ENCODE peak calls at places on chromosome 10, in ten cellular contexts. V is tibial artery, S is osteoblast, P is heart left ventricle, F is fibroblast of the aortic adventitia, C is RWPE2, A is AG04450, W is IMR-90, Y is cardiac fibroblast, U is sigmoid colon. G is an unnamed sample.

GRCh38 chr10:71796749-71797405 is 23.6 kb upstream of the VSIR start:
- DNase-seq in V (no peak), S (peak), P (peak), F (no peak), C (peak), A (no peak), W (no peak), Y (no peak), U (no peak), G (no peak)

GRCh38 chr10:102918817-102919236 is 733 bp downstream of the CNNM2 start:
- DNase-seq in V (no peak), S (peak), P (no peak), F (no peak), C (no peak), A (no peak), W (no peak), Y (no peak), U (no peak), G (no peak)

GRCh38 chr10:75395171-75395954 is 6.2 kb downstream of the ZNF503 start:
- DNase-seq in V (peak), S (peak), P (peak), F (peak), C (no peak), A (no peak), W (peak), Y (peak), U (no peak), G (peak)

GRCh38 chr10:30093303-30093967 is 34.0 kb upstream of the JCAD start:
- DNase-seq in V (no peak), S (no peak), P (no peak), F (no peak), C (no peak), A (no peak), W (no peak), Y (no peak), U (no peak), G (no peak)

GRCh38 chr10:44977287-44978212 is 1.1 kb downstream of the DEPP1 start:
- DNase-seq in V (peak), S (peak), P (peak), F (no peak), C (no peak), A (no peak), W (no peak), Y (peak), U (peak), G (no peak)

GRCh38 chr10:29204119-29204518 is 84.8 kb upstream of the LYZL1 start:
- DNase-seq in V (no peak), S (no peak), P (no peak), F (no peak), C (no peak), A (no peak), W (no peak), Y (no peak), U (no peak), G (no peak)

GRCh38 chr10:2145486-2145885 is 408.2 kb upstream of the ADARB2 start:
- DNase-seq in V (no peak), S (no peak), P (no peak), F (no peak), C (no peak), A (no peak), W (no peak), Y (no peak), U (no peak), G (no peak)

GRCh38 chr10:94115725-94116124 is 122.0 kb downstream of the PLCE1 start:
- DNase-seq in V (no peak), S (peak), P (no peak), F (no peak), C (peak), A (no peak), W (peak), Y (no peak), U (no peak), G (no peak)

GRCh38 chr10:91975438-91975837 is 51.9 kb downstream of the BTAF1 start:
- DNase-seq in V (no peak), S (no peak), P (no peak), F (no peak), C (no peak), A (no peak), W (no peak), Y (no peak), U (no peak), G (no peak)

GRCh38 chr10:19294233-19294632 is 245.6 kb downstream of the MALRD1 start:
- DNase-seq in V (no peak), S (no peak), P (no peak), F (no peak), C (no peak), A (no peak), W (no peak), Y (no peak), U (no peak), G (no peak)
- H3K4me3 ChIP-seq in V (no peak), S (no peak), P (no peak), F (no peak), C (no peak), A (no peak), W (no peak), Y (no peak), U (no peak), G (no peak)

GRCh38 chr10:113047963-113048781 is 98.1 kb downstream of the TCF7L2 start:
- DNase-seq in V (no peak), S (no peak), P (no peak), F (no peak), C (no peak), A (no peak), W (no peak), Y (no peak), U (peak), G (no peak)
- H3K4me3 ChIP-seq in V (no peak), S (no peak), P (no peak), F (no peak), C (no peak), A (no peak), W (no peak), Y (no peak), U (no peak), G (no peak)

DNA sequence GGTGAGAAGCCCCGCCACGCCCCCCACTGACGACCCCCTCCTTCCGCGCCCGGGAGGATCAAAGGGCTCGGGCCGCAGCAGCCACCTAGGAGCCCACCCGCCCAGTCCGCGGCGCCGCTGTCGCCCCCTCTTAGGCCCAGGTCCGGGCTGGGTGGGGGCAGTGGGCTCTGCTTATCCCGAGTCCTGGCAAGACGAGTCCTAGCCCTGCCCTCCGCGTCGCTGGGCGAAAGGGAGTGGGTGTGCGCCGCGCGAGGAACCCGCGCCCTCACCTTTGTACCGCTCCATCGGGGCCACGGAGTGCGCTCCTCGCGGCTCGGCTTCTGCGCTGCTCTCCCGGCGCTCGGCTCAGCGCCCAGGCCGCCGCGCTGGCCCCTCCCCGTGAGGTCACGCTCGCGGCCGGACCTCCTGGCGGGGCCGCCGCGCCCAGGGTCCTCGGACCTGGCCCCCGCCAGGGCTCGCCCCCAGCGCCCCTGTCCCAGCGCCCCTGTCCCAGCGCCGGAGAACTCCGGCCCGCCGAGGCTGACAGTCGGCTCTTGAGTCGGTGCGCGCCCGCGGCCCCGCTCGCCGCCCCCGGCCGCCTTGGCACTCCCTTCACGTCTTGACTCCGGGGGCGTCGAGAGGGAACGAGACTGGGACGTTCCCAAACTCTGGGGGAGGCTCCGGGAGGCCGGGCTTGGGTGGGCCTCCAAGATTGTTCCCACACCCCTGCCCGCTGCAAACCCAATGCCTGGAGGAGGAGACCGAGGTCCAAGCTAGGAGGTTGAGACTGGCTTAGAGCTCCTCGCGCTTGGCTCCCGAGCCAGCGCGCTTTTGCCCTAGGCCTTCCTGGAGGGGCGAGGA is at the start of gene AFAP1L2:
- DNase-seq in V (no peak), S (no peak), P (peak), F (no peak), C (no peak), A (no peak), W (no peak), Y (no peak), U (peak), G (no peak)
- H3K4me3 ChIP-seq in V (peak), S (no peak), P (peak), F (no peak), C (peak), A (no peak), W (peak), Y (peak), U (peak), G (peak)

GRCh38 chr10:110074298-110074697 is 66.5 kb downstream of the ADD3 start:
- DNase-seq in V (no peak), S (no peak), P (no peak), F (peak), C (no peak), A (no peak), W (no peak), Y (peak), U (no peak), G (no peak)

GRCh38 chr10:110065269-110065668 is 57.5 kb downstream of the ADD3 start:
- DNase-seq in V (no peak), S (no peak), P (no peak), F (no peak), C (no peak), A (no peak), W (no peak), Y (no peak), U (no peak), G (no peak)

GRCh38 chr10:110067960-110068770 is 60.4 kb downstream of the ADD3 start:
- DNase-seq in V (no peak), S (peak), P (peak), F (peak), C (no peak), A (no peak), W (no peak), Y (peak), U (no peak), G (no peak)

GRCh38 chr10:110069502-110069982 is 61.8 kb downstream of the ADD3 start:
- DNase-seq in V (no peak), S (no peak), P (no peak), F (no peak), C (no peak), A (no peak), W (no peak), Y (no peak), U (no peak), G (no peak)

DNA sequence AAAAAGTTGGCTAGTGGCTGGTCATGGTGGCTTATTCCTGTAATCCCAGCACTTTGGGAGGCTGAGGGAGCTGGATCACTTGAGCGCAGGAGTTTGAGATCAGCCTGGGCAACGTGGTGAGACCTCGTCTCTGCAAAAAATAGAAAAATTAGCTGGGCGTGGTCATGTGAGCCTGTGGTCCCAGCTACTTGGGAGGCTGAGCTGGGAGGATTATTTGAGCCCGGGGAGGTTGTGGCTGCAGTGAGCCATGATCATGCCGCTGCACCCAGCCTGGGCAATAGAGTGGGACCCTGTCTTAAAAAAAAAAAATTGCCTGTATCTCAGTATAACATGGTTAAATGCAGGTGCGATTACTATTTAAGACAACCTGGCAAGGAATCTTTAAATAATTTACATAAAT is 61.0 kb downstream of the ADD3 start:
- DNase-seq in V (no peak), S (no peak), P (no peak), F (no peak), C (no peak), A (no peak), W (no peak), Y (no peak), U (no peak), G (no peak)
- H3K4me3 ChIP-seq in V (no peak), S (no peak), P (no peak), F (no peak), C (no peak), A (no peak), W (no peak), Y (no peak), U (no peak), G (no peak)

G was measured in lower lobe of right lung.